ENCODE peak calls at places on chromosome 14, in ten cellular contexts. Y is ovary; R is substantia nigra; F is pancreas; J is epithelial cell of prostate; E is IMR-90; D is posterior vena cava; V is non-pigmented ciliary epithelial cell; L is activated CD4-positive, alpha-beta T cell treated with anti-CD3 and anti-CD28 coated beads, Interleukin-2, amount 10 ng/mL, durations not matched to agents 7 days and 5 days; W is caudate nucleus. C is an unnamed sample.

GRCh38 chr14:56340921-56341320 is 222.7 kb downstream of the PELI2 start:
- DNase-seq in Y (no peak), R (no peak), F (no peak), J (no peak), E (no peak), D (no peak), V (no peak), L (no peak), W (no peak), C (no peak)

GRCh38 chr14:89486961-89487360 is 69.9 kb upstream of the FOXN3 start:
- DNase-seq in Y (no peak), R (no peak), F (no peak), J (no peak), E (no peak), D (no peak), V (no peak), L (no peak), W (no peak), C (no peak)

GRCh38 chr14:51147183-51147582 is 52.3 kb upstream of the TRIM9 start:
- DNase-seq in Y (no peak), R (no peak), F (no peak), J (no peak), E (no peak), D (no peak), V (no peak), L (no peak), W (no peak), C (no peak)

GRCh38 chr14:51724650-51725049 is 72.9 kb downstream of the FRMD6 start:
- DNase-seq in Y (no peak), R (no peak), F (no peak), J (no peak), E (peak; percentile 7), D (no peak), V (no peak), L (no peak), W (no peak), C (no peak)

GRCh38 chr14:99124482-99125104 is 147.4 kb downstream of the BCL11B start:
- DNase-seq in Y (no peak), R (no peak), F (no peak), J (no peak), E (no peak), D (no peak), V (no peak), L (no peak), W (no peak), C (no peak)

GRCh38 chr14:22213110-22213509 is 375.9 kb downstream of the DAD1 start:
- DNase-seq in Y (no peak), R (no peak), F (no peak), J (peak; percentile 54), E (peak; percentile 53), D (no peak), V (no peak), L (no peak), W (no peak), C (no peak)

GRCh38 chr14:70067810-70068209 is 120.9 kb downstream of the SLC8A3 start:
- DNase-seq in Y (no peak), R (no peak), F (peak; percentile 63), J (no peak), E (no peak), D (no peak), V (no peak), L (no peak), W (no peak), C (no peak)

GRCh38 chr14:104356738-104357688 is 218.6 kb downstream of the KIF26A start:
- DNase-seq in Y (peak; percentile 14), R (no peak), F (peak; percentile 37), J (no peak), E (no peak), D (peak; percentile 68), V (no peak), L (no peak), W (no peak), C (no peak)

GRCh38 chr14:97266653-97267052 is 469.5 kb downstream of the VRK1 start:
- DNase-seq in Y (no peak), R (no peak), F (no peak), J (no peak), E (no peak), D (no peak), V (peak; percentile 10), L (no peak), W (no peak), C (no peak)

C was measured in C1 segment of cervical spinal cord.